ENCODE peak calls at places on chromosomes 1 and 21, in eight cellular contexts. B is CD4-positive, alpha-beta T cell; D is H9; F is iris pigment epithelial cell; T is occipital lobe; N is stimulated activated CD4-positive, alpha-beta T cell treated with anti-CD3 and anti-CD28 coated beads, TNF-alpha, amount 100 ng/mL, for 1 hour; O is thoracic aorta; J is head of caudate nucleus. X is an unnamed sample.

GRCh38 chr1:24972257-24973242 is 42.5 kb upstream of the RUNX3 start:
- DNase-seq in B (no peak), D (no peak), F (no peak), T (no peak), N (no peak), O (no peak), J (no peak), X (no peak)

GRCh38 chr1:234525156-234525774 is 46.3 kb upstream of the TARBP1 start:
- DNase-seq in B (no peak), D (no peak), F (no peak), T (no peak), N (no peak), O (no peak), J (no peak), X (no peak)

GRCh38 chr1:205739348-205740160 is 10.4 kb downstream of the NUCKS1 start:
- DNase-seq in B (no peak), D (no peak), F (peak; percentile 93), T (no peak), N (no peak), O (no peak), J (no peak), X (no peak)

GRCh38 chr1:47976267-47976666 is 20.9 kb downstream of the TRABD2B start:
- DNase-seq in B (no peak), D (no peak), F (no peak), T (no peak), N (no peak), O (no peak), J (no peak), X (no peak)

GRCh38 chr21:30329203-30329868 is 8.2 kb downstream of the KRTAP27-1 start:
- DNase-seq in B (no peak), D (no peak), F (peak; percentile 23), T (no peak), N (no peak), O (no peak), J (no peak), X (no peak)

GRCh38 chr1:154743536-154744036 is 126.5 kb downstream of the KCNN3 start:
- DNase-seq in B (no peak), D (no peak), F (no peak), T (no peak), N (no peak), O (no peak), J (no peak), X (peak; percentile 80)

GRCh38 chr1:193458628-193459027 is 272.2 kb upstream of the B3GALT2 start:
- DNase-seq in B (no peak), D (no peak), F (no peak), T (no peak), N (no peak), O (no peak), J (no peak), X (no peak)

GRCh38 chr1:25790472-25790871 is 9.5 kb upstream of the SELENON start:
- DNase-seq in B (no peak), D (no peak), F (no peak), T (no peak), N (no peak), O (no peak), J (no peak), X (no peak)

GRCh38 chr1:230129341-230129740 is 62.3 kb downstream of the GALNT2 start:
- DNase-seq in B (no peak), D (no peak), F (no peak), T (no peak), N (no peak), O (no peak), J (no peak), X (no peak)

GRCh38 chr1:93437976-93438605 is 9.8 kb upstream of the FNBP1L start:
- DNase-seq in B (no peak), D (no peak), F (peak; percentile 57), T (no peak), N (no peak), O (no peak), J (no peak), X (no peak)

GRCh38 chr1:53959664-53960250 is 13.6 kb downstream of the LRRC42 start:
- DNase-seq in B (no peak), D (no peak), F (no peak), T (no peak), N (no peak), O (no peak), J (no peak), X (no peak)

GRCh38 chr1:229183583-229183982 is 87.3 kb upstream of the RAB4A start:
- DNase-seq in B (no peak), D (no peak), F (no peak), T (no peak), N (no peak), O (no peak), J (no peak), X (no peak)

GRCh38 chr1:182685186-182685585 is 799 bp upstream of the RGS8 start:
- DNase-seq in B (no peak), D (no peak), F (no peak), T (no peak), N (no peak), O (no peak), J (no peak), X (peak; percentile 67)

GRCh38 chr1:16012590-16013219 is 5.1 kb downstream of the HSPB7 start:
- DNase-seq in B (no peak), D (peak; percentile 93), F (peak; percentile 73), T (peak; percentile 14), N (no peak), O (peak; percentile 55), J (no peak), X (no peak)

GRCh38 chr1:160702100-160702499 is 9.5 kb downstream of the CD48 start:
- DNase-seq in B (no peak), D (no peak), F (no peak), T (no peak), N (no peak), O (no peak), J (no peak), X (no peak)

GRCh38 chr1:21855257-21856096 is 43.4 kb downstream of the LDLRAD2 start:
- DNase-seq in B (no peak), D (no peak), F (no peak), T (no peak), N (no peak), O (no peak), J (no peak), X (no peak)

GRCh38 chr1:200653022-200653462 is 16.7 kb downstream of the DDX59 start:
- DNase-seq in B (no peak), D (no peak), F (no peak), T (no peak), N (no peak), O (no peak), J (no peak), X (no peak)

GRCh38 chr1:165659581-165659895 is 28.5 kb downstream of the MGST3 start:
- DNase-seq in B (no peak), D (peak; percentile 48), F (no peak), T (no peak), N (no peak), O (no peak), J (no peak), X (no peak)

GRCh38 chr1:53449026-53449425 is 10.2 kb upstream of the DMRTB1 start:
- DNase-seq in B (no peak), D (no peak), F (peak; percentile 91), T (no peak), N (no peak), O (no peak), J (no peak), X (no peak)

GRCh38 chr1:182872881-182873280 is 33.7 kb downstream of the DHX9 start:
- DNase-seq in B (no peak), D (no peak), F (no peak), T (no peak), N (no peak), O (no peak), J (no peak), X (no peak)

GRCh38 chr1:3009556-3009955 is 11.7 kb upstream of the ACTRT2 start:
- DNase-seq in B (no peak), D (no peak), F (no peak), T (no peak), N (no peak), O (no peak), J (no peak), X (no peak)

GRCh38 chr1:89464008-89464407 is 60.6 kb upstream of the LRRC8B start:
- DNase-seq in B (no peak), D (no peak), F (no peak), T (no peak), N (no peak), O (no peak), J (no peak), X (no peak)

GRCh38 chr1:108027389-108027788 is 62.4 kb upstream of the VAV3 start:
- DNase-seq in B (no peak), D (no peak), F (no peak), T (no peak), N (no peak), O (no peak), J (no peak), X (no peak)

GRCh38 chr1:43534256-43534655 is 3.6 kb downstream of the PTPRF start:
- DNase-seq in B (no peak), D (no peak), F (no peak), T (no peak), N (no peak), O (no peak), J (no peak), X (no peak)

GRCh38 chr1:154478639-154479038 is 23.4 kb upstream of the TDRD10 start:
- DNase-seq in B (no peak), D (no peak), F (no peak), T (no peak), N (no peak), O (no peak), J (no peak), X (no peak)

X was measured in NCI-H187.